ENCODE peak calls at places on chromosomes 6 and 20, in ten cellular contexts. T is ovary, K is heart left ventricle, O is NCI-H82, I is COR-L47, G is activated gamma-delta T cell treated with Interleukin-2 at 50 U/mL for 16 hours, H is HTR-8/SVneo, B is fibroblast of mammary gland, U is NCI-H2081, C is naive B cell. F is an unnamed sample.

GRCh38 chr6:90463359-90463758 is 123.5 kb downstream of the MAP3K7 start:
- DNase-seq in H (no peak), U (no peak), K (no peak), C (no peak), I (no peak), B (no peak), O (no peak), G (peak; percentile 33), T (no peak), F (no peak)

GRCh38 chr6:53805725-53806124 is 10.9 kb downstream of the LRRC1 start:
- DNase-seq in K (no peak), H (no peak), O (peak; percentile 39), C (no peak), I (peak; percentile 40), T (no peak), B (no peak), G (no peak), U (no peak), F (no peak)

GRCh38 chr6:150865406-150866146 is at the start of gene MTHFD1L:
- DNase-seq in T (peak; percentile 84), U (peak; percentile 28), G (peak; percentile 57), B (peak; percentile 87), C (peak; percentile 82), I (peak; percentile 29), K (peak; percentile 86), H (peak; percentile 75), O (peak; percentile 91), F (peak; percentile 86)

GRCh38 chr6:46491789-46492547 is 719 bp upstream of the RCAN2 start:
- DNase-seq in U (peak; percentile 4), C (peak; percentile 34), T (peak; percentile 68), K (peak; percentile 77), B (peak; percentile 17), I (peak; percentile 18), O (peak; percentile 41), H (peak; percentile 54), G (no peak), F (no peak)

GRCh38 chr6:106458021-106458986 is 97.8 kb downstream of the CRYBG1 start:
- DNase-seq in K (no peak), I (no peak), B (no peak), C (no peak), G (no peak), U (no peak), O (no peak), H (no peak), T (no peak), F (no peak)

GRCh38 chr20:63118303-63118670 is 97.6 kb downstream of the YTHDF1 start:
- DNase-seq in K (peak; percentile 43), B (no peak), O (no peak), C (no peak), I (no peak), T (no peak), H (no peak), U (no peak), G (no peak), F (no peak)

GRCh38 chr20:22921595-22922421 is 113.3 kb upstream of the SSTR4 start:
- DNase-seq in U (no peak), H (peak; percentile 56), O (no peak), B (peak; percentile 69), I (no peak), G (no peak), T (no peak), K (no peak), C (no peak), F (peak; percentile 65)

GRCh38 chr6:135358251-135358821 is 139.2 kb downstream of the AHI1 start:
- DNase-seq in H (peak; percentile 43), C (no peak), T (no peak), O (no peak), I (no peak), K (no peak), B (peak; percentile 97), G (no peak), U (no peak), F (peak; percentile 98)

GRCh38 chr6:104828478-104828877 is 31.2 kb downstream of the HACE1 start:
- DNase-seq in G (no peak), C (no peak), U (no peak), T (no peak), K (no peak), B (no peak), O (no peak), H (no peak), I (no peak), F (no peak)

GRCh38 chr20:37007898-37008649 is 56.6 kb upstream of the SAMHD1 start:
- DNase-seq in O (no peak), I (no peak), K (no peak), G (peak; percentile 19), B (peak; percentile 41), C (peak; percentile 24), T (no peak), H (peak; percentile 42), U (no peak), F (peak; percentile 48)

GRCh38 chr20:52972965-52973819 is 1.0 kb downstream of the TSHZ2 start:
- DNase-seq in O (peak; percentile 40), I (no peak), K (no peak), C (no peak), H (no peak), G (no peak), T (peak; percentile 53), B (peak; percentile 10), U (no peak), F (no peak)

GRCh38 chr6:33691456-33692077 is 19.9 kb downstream of the UQCC2 start:
- DNase-seq in I (no peak), H (no peak), U (no peak), K (peak; percentile 55), T (no peak), O (no peak), G (no peak), B (no peak), C (no peak), F (no peak)

GRCh38 chr6:105507811-105508210 is 104.9 kb upstream of the PREP start:
- DNase-seq in K (no peak), H (no peak), U (no peak), T (no peak), B (no peak), I (no peak), O (no peak), G (no peak), C (no peak), F (no peak)

GRCh38 chr6:113050979-113051378 is 703.8 kb downstream of the RFPL4B start:
- DNase-seq in C (no peak), U (no peak), K (no peak), G (no peak), O (no peak), T (no peak), B (no peak), H (no peak), I (no peak), F (no peak)

GRCh38 chr6:139523986-139524385 is 149.5 kb upstream of the CITED2 start:
- DNase-seq in B (no peak), C (no peak), H (no peak), O (no peak), T (no peak), K (no peak), G (no peak), I (no peak), U (no peak), F (no peak)

GRCh38 chr6:35736293-35736894 is 438 bp upstream of the ARMC12 start:
- DNase-seq in U (peak; percentile 60), B (peak; percentile 61), I (peak; percentile 43), C (peak; percentile 82), H (peak; percentile 77), G (peak; percentile 89), T (peak; percentile 86), O (peak; percentile 86), K (peak; percentile 84), F (peak; percentile 71)

GRCh38 chr20:34824861-34825529 is 456 bp downstream of the NCOA6 start:
- DNase-seq in G (peak; percentile 64), B (peak; percentile 16), T (peak; percentile 73), U (peak; percentile 50), H (peak; percentile 71), C (peak; percentile 72), I (peak; percentile 60), O (peak; percentile 77), K (peak; percentile 81), F (peak; percentile 70)

GRCh38 chr6:135329851-135330803 is 149.0 kb downstream of the MYB start:
- DNase-seq in C (no peak), B (no peak), O (no peak), U (no peak), H (no peak), T (no peak), I (no peak), K (no peak), G (no peak), F (no peak)

GRCh38 chr6:90406142-90406794 is 109.6 kb upstream of the BACH2 start:
- DNase-seq in T (no peak), B (peak; percentile 62), K (no peak), C (no peak), I (no peak), U (no peak), G (peak; percentile 22), O (no peak), H (peak; percentile 52), F (peak; percentile 80)

GRCh38 chr6:121436172-121436965 is 923 bp downstream of the GJA1 start:
- DNase-seq in H (no peak), G (no peak), C (no peak), O (no peak), B (no peak), T (peak; percentile 44), K (no peak), I (no peak), U (no peak), F (peak; percentile 39)

GRCh38 chr6:136341367-136341766 is 51.7 kb upstream of the BCLAF1 start:
- DNase-seq in U (no peak), T (no peak), G (no peak), C (no peak), B (no peak), O (no peak), K (no peak), I (no peak), H (no peak), F (no peak)

GRCh38 chr6:44064089-44064947 is 62.9 kb downstream of the MRPL14 start:
- DNase-seq in I (no peak), U (no peak), B (peak; percentile 99), H (peak; percentile 73), K (no peak), O (no peak), T (no peak), C (no peak), G (no peak), F (peak; percentile 98)

GRCh38 chr6:148869589-148869988 is 122.8 kb downstream of the UST start:
- DNase-seq in B (peak; percentile 99), C (no peak), T (no peak), O (no peak), G (no peak), H (peak; percentile 63), U (no peak), I (no peak), K (no peak), F (peak; percentile 99)

GRCh38 chr20:19888269-19888669 is 128.9 kb upstream of the NAA20 start:
- DNase-seq in U (peak; percentile 58), C (no peak), O (no peak), T (no peak), K (no peak), G (no peak), H (no peak), B (no peak), I (peak; percentile 26), F (no peak)

GRCh38 chr20:50439539-50440453 is 70.4 kb upstream of the PTPN1 start:
- DNase-seq in I (no peak), G (no peak), T (no peak), C (no peak), H (no peak), U (no peak), O (no peak), B (peak; percentile 59), K (no peak), F (no peak)

GRCh38 chr6:154938245-154938583 is 56.9 kb upstream of the TIAM2 start:
- DNase-seq in K (no peak), T (no peak), O (no peak), B (no peak), U (no peak), C (no peak), I (no peak), G (no peak), H (no peak), F (no peak)

GRCh38 chr20:46058656-46059281 is 29.8 kb downstream of the SLC12A5 start:
- DNase-seq in H (no peak), U (no peak), K (no peak), C (no peak), T (no peak), O (peak; percentile 45), B (no peak), G (no peak), I (no peak), F (no peak)

GRCh38 chr6:44043479-44044153 is 83.6 kb downstream of the MRPL14 start:
- DNase-seq in U (no peak), T (no peak), K (no peak), I (no peak), G (no peak), C (no peak), B (peak; percentile 44), H (no peak), O (no peak), F (peak; percentile 33)

F was measured in ELR.